ENCODE peak calls at places on chromosomes 16 and 17, in six cellular contexts. K, X, M, O, N and G are unnamed samples. For H3K36me3, the result is how much of the 10 kb centered on the place peaks cover.

GRCh38 chr17:8192070-8192815 is 2.3 kb upstream of the BORCS6 start:
- DNase-seq in K (peak), O (no peak), X (peak), N (peak), M (no peak), G (peak)

GRCh38 chr16:53291757-53292392 is 142.4 kb upstream of the RBL2 start:
- DNase-seq in O (no peak), X (no peak), M (no peak), N (no peak), K (no peak), G (no peak)

GRCh38 chr16:85615014-85615851 is 2.1 kb downstream of the GSE1 start:
- DNase-seq in X (peak), N (peak), O (peak), M (no peak), K (no peak), G (peak)

GRCh38 chr17:38898812-38899348 is 26.5 kb upstream of the LASP1NB start:
- DNase-seq in O (no peak), K (no peak), N (no peak), X (peak), M (no peak), G (no peak)

GRCh38 chr16:9050102-9050830 is 41.2 kb upstream of the HAPSTR1 start:
- DNase-seq in M (no peak), K (no peak), N (peak), O (no peak), X (no peak), G (no peak)

GRCh38 chr16:84851192-84852127 is 31.7 kb downstream of the CRISPLD2 start:
- DNase-seq in M (no peak), K (no peak), X (no peak), O (no peak), N (peak), G (peak)

GRCh38 chr17:7862692-7863437 is 5.1 kb downstream of the CYB5D1 start:
- DNase-seq in O (no peak), M (peak), K (peak), X (peak), N (peak), G (peak)

GRCh38 chr17:67504182-67504581 is 127.1 kb downstream of the PITPNC1 start:
- DNase-seq in N (no peak), O (no peak), M (no peak), K (no peak), X (no peak), G (no peak)

GRCh38 chr17:50697076-50697475 is 10.6 kb downstream of the ANKRD40 start:
- DNase-seq in N (no peak), K (peak), M (no peak), O (no peak), X (no peak), G (no peak)

GRCh38 chr16:53515811-53516210 is 12.8 kb upstream of the AKTIP start:
- DNase-seq in K (peak), N (no peak), X (no peak), O (no peak), M (no peak), G (no peak)

GRCh38 chr17:21039839-21040575 is 2.8 kb downstream of the USP22 start:
- DNase-seq in N (peak), M (no peak), K (peak), O (peak), X (no peak), G (peak)

GRCh38 chr17:55783684-55784245 is 32.9 kb downstream of the PCTP start:
- DNase-seq in X (peak), O (no peak), K (peak), M (no peak), N (no peak), G (no peak)

GRCh38 chr17:82820278-82821251 is 19.3 kb downstream of the ZNF750 start:
- DNase-seq in M (no peak), K (no peak), X (no peak), N (no peak), O (no peak), G (no peak)

GRCh38 chr17:72702998-72703397 is 389.5 kb downstream of the SLC39A11 start:
- DNase-seq in X (no peak), K (no peak), N (no peak), M (no peak), O (no peak), G (no peak)

GRCh38 chr17:74749262-74750038 is 1.0 kb downstream of the NHERF1 start:
- DNase-seq in M (no peak), K (no peak), O (no peak), X (peak), N (no peak), G (no peak)

GRCh38 chr16:68889508-68890150 is 46.3 kb downstream of the TANGO6 start:
- DNase-seq in N (peak), X (no peak), K (no peak), M (no peak), O (no peak), G (no peak)

GRCh38 chr17:41512789-41513547 is 5.7 kb downstream of the KRT15 start:
- DNase-seq in M (no peak), X (no peak), O (no peak), N (no peak), K (no peak), G (no peak)

GRCh38 chr17:59844884-59845594 is 47.7 kb downstream of the TUBD1 start:
- DNase-seq in O (no peak), N (no peak), M (no peak), X (no peak), K (peak), G (no peak)

GRCh38 chr17:62749926-62750325 is 58.2 kb downstream of the MARCHF10 start:
- DNase-seq in K (no peak), O (no peak), N (no peak), X (no peak), M (no peak), G (no peak)

GRCh38 chr17:2239882-2240430 is 63.6 kb downstream of the SMG6 start:
- DNase-seq in M (no peak), N (no peak), O (no peak), X (peak), K (peak), G (no peak)

GRCh38 chr16:68752602-68753001 is 15.5 kb downstream of the CDH1 start:
- DNase-seq in M (no peak), K (no peak), X (peak), N (peak), O (no peak), G (no peak)

GRCh38 chr17:81165246-81166032 is at the start of gene PVALEF:
- DNase-seq in K (peak), N (peak), O (no peak), M (no peak), X (no peak), G (no peak)

GRCh38 chr16:27315333-27316037 is 1.7 kb downstream of the IL4R start:
- DNase-seq in X (peak), O (peak), K (peak), N (peak), M (no peak), G (no peak)

GRCh38 chr17:21025446-21025845 is 17.4 kb downstream of the USP22 start:
- DNase-seq in X (no peak), M (no peak), K (peak), O (no peak), N (no peak), G (no peak)

GRCh38 chr16:75380870-75381269 is 52.4 kb downstream of the CFDP1 start:
- DNase-seq in O (no peak), N (no peak), X (no peak), M (no peak), K (no peak), G (no peak)

GRCh38 chr16:20236890-20237289 is 90.4 kb downstream of the GP2 start:
- DNase-seq in X (no peak), N (no peak), M (no peak), O (no peak), K (no peak), G (no peak)

GRCh38 chr16:22340945-22341344 is 33.5 kb downstream of the CDR2 start:
- DNase-seq in K (no peak), X (no peak), O (no peak), M (no peak), N (no peak), G (no peak)

GRCh38 chr17:75549246-75550138 is 24.0 kb downstream of the LLGL2 start:
- DNase-seq in O (peak), N (peak), X (peak), M (no peak), K (no peak), G (peak)

GRCh38 chr16:13907431-13907830 is 12.5 kb upstream of the ERCC4 start:
- DNase-seq in M (no peak), N (no peak), K (no peak), X (no peak), O (no peak), G (no peak)

GRCh38 chr16:63745456-63745855 is 1376.4 kb downstream of the CDH11 start:
- DNase-seq in X (no peak), O (no peak), N (no peak), K (no peak), M (no peak), G (no peak)

GRCh38 chr17:66953661-66954060 is 10.8 kb upstream of the CACNG4 start:
- DNase-seq in N (no peak), X (no peak), M (no peak), O (no peak), K (no peak), G (no peak)

GRCh38 chr16:17939052-17939673 is 397.4 kb downstream of the NPIPA8 start:
- DNase-seq in X (no peak), K (no peak), O (no peak), M (no peak), N (no peak), G (no peak)

GRCh38 chr17:1882836-1883235 is 53.0 kb downstream of the RPA1 start:
- DNase-seq in N (peak), X (no peak), M (no peak), K (no peak), O (no peak), G (no peak)

GRCh38 chr16:84484579-84485254 is 19.7 kb downstream of the MEAK7 start:
- DNase-seq in X (peak), N (peak), M (peak), O (peak), K (no peak), G (peak)

GRCh38 chr17:57726213-57726612 is 18.9 kb downstream of the CCDC182 start:
- DNase-seq in O (no peak), X (no peak), M (no peak), K (no peak), N (no peak), G (no peak)

GRCh38 chr17:27788919-27789318 is 11.4 kb downstream of the NOS2 start:
- DNase-seq in M (no peak), O (no peak), K (no peak), N (no peak), X (no peak), G (no peak)

GRCh38 chr17:27600471-27600870 is 30.5 kb upstream of the LGALS9 start:
- DNase-seq in O (no peak), K (no peak), M (no peak), X (no peak), N (no peak), G (no peak)

GRCh38 chr17:29595943-29596774 is 3.2 kb downstream of the ANKRD13B start:
- DNase-seq in N (no peak), X (no peak), K (no peak), O (no peak), M (no peak), G (no peak)

GRCh38 chr17:77475012-77475976 is 334.5 kb downstream of the SEC14L1 start:
- DNase-seq in N (no peak), O (no peak), X (no peak), K (no peak), M (no peak), G (no peak)

GRCh38 chr16:4425378-4426020 is at the start of gene DNAJA3:
- DNase-seq in M (no peak), O (peak), K (peak), N (peak), X (peak), G (peak)
- TF ChIP-seq POLR2A in M (no peak), O (no peak), K (peak), N (peak), X (peak), G (no peak)

GRCh38 chr17:32449963-32450362 is 5.7 kb downstream of the PSMD11 start:
- DNase-seq in O (no peak), N (no peak), X (no peak), M (no peak), K (no peak), G (no peak)
- H3K36me3 ChIP-seq in O (half or more), N (half or more), X (under half), M (under half), K (half or more), G (under half)

DNA sequence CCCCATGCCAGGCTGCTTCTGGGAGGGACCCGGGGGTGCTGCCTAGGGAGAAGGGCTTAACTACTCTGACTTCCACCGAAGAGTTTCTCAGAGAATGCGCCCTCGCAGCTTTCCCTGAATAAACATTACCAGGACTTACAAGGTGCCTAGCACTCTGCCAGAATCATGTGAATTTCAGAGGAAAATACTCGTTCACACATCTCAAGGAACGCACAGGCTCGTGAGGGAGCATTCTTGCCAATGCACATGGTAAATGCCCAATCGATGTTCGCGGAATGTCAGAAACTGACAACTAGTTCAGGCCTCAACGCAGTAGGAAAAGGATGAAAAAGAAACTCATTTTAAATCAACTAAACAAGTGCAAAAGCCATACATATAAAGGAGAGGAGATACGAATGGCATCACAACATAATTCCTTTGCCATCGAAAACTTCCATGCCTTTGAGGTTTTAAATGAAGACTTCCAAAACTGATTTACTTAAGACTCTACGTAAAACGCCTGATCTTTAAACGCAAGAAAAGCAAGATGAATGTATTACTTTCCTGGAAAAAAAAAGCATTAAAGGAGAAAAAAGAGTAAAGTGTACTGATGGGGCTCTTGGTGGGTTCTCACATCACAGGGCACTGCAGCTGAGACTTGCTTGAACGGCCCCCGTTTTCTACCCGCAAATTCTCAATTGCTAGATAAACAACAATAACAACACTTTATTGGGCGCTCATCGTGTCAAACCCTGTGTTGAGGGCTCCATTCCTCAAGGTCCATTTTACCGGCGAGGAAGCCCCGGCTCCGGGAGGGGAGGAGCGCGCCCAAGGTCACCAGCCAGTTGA is 827 bp downstream of the CMC2 start:
- DNase-seq in N (peak), K (no peak), X (peak), M (no peak), O (peak), G (no peak)
- TF ChIP-seq POLR2AphosphoS5 in N (no peak), K (no peak), X (no peak), M (no peak), O (no peak), G (no peak)

GRCh38 chr16:67245189-67245585 is 2.1 kb downstream of the FHOD1 start:
- DNase-seq in M (no peak), O (no peak), X (no peak), K (peak), N (no peak), G (no peak)

GRCh38 chr16:67246081-67246944 is 968 bp downstream of the FHOD1 start:
- DNase-seq in X (peak), M (no peak), O (peak), K (peak), N (peak), G (peak)

GRCh38 chr16:67243481-67243880 is 3.8 kb downstream of the FHOD1 start:
- DNase-seq in O (no peak), N (no peak), X (no peak), K (no peak), M (no peak), G (no peak)

GRCh38 chr16:67245674-67246080 is 1.6 kb downstream of the FHOD1 start:
- DNase-seq in O (no peak), N (no peak), M (no peak), K (no peak), X (no peak), G (peak)

GRCh38 chr16:67244387-67245188 is 2.7 kb downstream of the FHOD1 start:
- DNase-seq in K (peak), N (no peak), M (no peak), O (peak), X (peak), G (peak)
- TF ChIP-seq POLR2A in K (no peak), N (no peak), M (no peak), O (no peak), X (no peak), G (no peak)

GRCh38 chr17:48636177-48637018 is 10.2 kb upstream of the HOXB9 start:
- DNase-seq in M (no peak), K (peak), N (peak), O (no peak), X (peak), G (no peak)
- H3K36me3 ChIP-seq in M (under half), K (under half), N (under half), O (under half), X (under half), G (under half)

GRCh38 chr17:61253293-61253801 is 146.3 kb upstream of the TBX2 start:
- DNase-seq in N (no peak), M (no peak), O (no peak), K (no peak), X (no peak), G (no peak)
- TF ChIP-seq POLR2AphosphoS5 in N (no peak), M (no peak), O (no peak), K (no peak), X (no peak), G (no peak)